ENCODE peak calls at places on chromosomes 4 and X, in six cellular contexts. One of them, this sample, is unnamed.

GRCh38 chrX:100648601-100649417 is 4.8 kb downstream of the SRPX2 start:
- DNase-seq in GM12865: no peak
- DNase-seq in foreskin fibroblast: peak
- DNase-seq in type B pancreatic cell: no peak
- DNase-seq in GM23338: peak
- DNase-seq in right lobe of liver: no peak
- DNase-seq in this sample: no peak

GRCh38 chr4:13159041-13159620 is 325.0 kb downstream of the RAB28 start:
- DNase-seq in GM12865: no peak
- DNase-seq in foreskin fibroblast: no peak
- DNase-seq in type B pancreatic cell: no peak
- DNase-seq in GM23338: no peak
- DNase-seq in right lobe of liver: no peak
- DNase-seq in this sample: no peak

GRCh38 chr4:113888006-113888405 is 91.4 kb downstream of the ARSJ start:
- DNase-seq in GM12865: no peak
- DNase-seq in foreskin fibroblast: no peak
- DNase-seq in type B pancreatic cell: no peak
- DNase-seq in GM23338: no peak
- DNase-seq in right lobe of liver: no peak
- DNase-seq in this sample: no peak

GRCh38 chr4:145623831-145624230 is 4.6 kb downstream of the MMAA start:
- DNase-seq in GM12865: no peak
- DNase-seq in foreskin fibroblast: peak
- DNase-seq in type B pancreatic cell: no peak
- DNase-seq in GM23338: no peak
- DNase-seq in right lobe of liver: no peak
- DNase-seq in this sample: no peak

GRCh38 chr4:19809989-19810388 is 441.7 kb upstream of the SLIT2 start:
- DNase-seq in GM12865: no peak
- DNase-seq in foreskin fibroblast: no peak
- DNase-seq in type B pancreatic cell: no peak
- DNase-seq in GM23338: no peak
- DNase-seq in right lobe of liver: no peak
- DNase-seq in this sample: no peak

GRCh38 chr4:160194716-160195115 is 1091.8 kb downstream of the RAPGEF2 start:
- DNase-seq in GM12865: no peak
- DNase-seq in foreskin fibroblast: no peak
- DNase-seq in type B pancreatic cell: no peak
- DNase-seq in GM23338: peak
- DNase-seq in right lobe of liver: no peak
- DNase-seq in this sample: no peak

GRCh38 chr4:71275570-71275969 is 63.2 kb upstream of the SLC4A4 start:
- DNase-seq in GM12865: no peak
- DNase-seq in foreskin fibroblast: no peak
- DNase-seq in type B pancreatic cell: no peak
- DNase-seq in GM23338: no peak
- DNase-seq in right lobe of liver: no peak
- DNase-seq in this sample: no peak

GRCh38 chr4:151676301-151676700 is 84.5 kb downstream of the GATB start:
- DNase-seq in GM12865: no peak
- DNase-seq in foreskin fibroblast: peak
- DNase-seq in type B pancreatic cell: no peak
- DNase-seq in GM23338: no peak
- DNase-seq in right lobe of liver: no peak
- DNase-seq in this sample: no peak

GRCh38 chr4:76748649-76749048 is 149.3 kb downstream of the SOWAHB start:
- DNase-seq in GM12865: peak
- DNase-seq in foreskin fibroblast: no peak
- DNase-seq in type B pancreatic cell: no peak
- DNase-seq in GM23338: peak
- DNase-seq in right lobe of liver: peak
- DNase-seq in this sample: no peak

GRCh38 chr4:67558493-67558892 is at the start of gene STAP1:
- DNase-seq in GM12865: peak
- DNase-seq in foreskin fibroblast: no peak
- DNase-seq in type B pancreatic cell: no peak
- DNase-seq in GM23338: no peak
- DNase-seq in right lobe of liver: no peak
- DNase-seq in this sample: no peak

GRCh38 chrX:10537308-10537707 is 83.1 kb downstream of the MID1 start:
- DNase-seq in GM12865: no peak
- DNase-seq in foreskin fibroblast: no peak
- DNase-seq in type B pancreatic cell: no peak
- DNase-seq in GM23338: no peak
- DNase-seq in right lobe of liver: no peak
- DNase-seq in this sample: no peak

GRCh38 chr4:95181446-95182306 is 367.1 kb downstream of the UNC5C start:
- DNase-seq in GM12865: peak
- DNase-seq in foreskin fibroblast: no peak
- DNase-seq in type B pancreatic cell: no peak
- DNase-seq in GM23338: peak
- DNase-seq in right lobe of liver: no peak
- DNase-seq in this sample: no peak

GRCh38 chr4:141006236-141006802 is 127.0 kb downstream of the RNF150 start:
- DNase-seq in GM12865: no peak
- DNase-seq in foreskin fibroblast: no peak
- DNase-seq in type B pancreatic cell: no peak
- DNase-seq in GM23338: no peak
- DNase-seq in right lobe of liver: no peak
- DNase-seq in this sample: no peak

GRCh38 chr4:108443585-108443984 is 176.8 kb upstream of the RPL34 start:
- DNase-seq in GM12865: no peak
- DNase-seq in foreskin fibroblast: no peak
- DNase-seq in type B pancreatic cell: no peak
- DNase-seq in GM23338: no peak
- DNase-seq in right lobe of liver: no peak
- DNase-seq in this sample: no peak

GRCh38 chr4:157895205-157895604 is 277.6 kb downstream of the GASK1B start:
- DNase-seq in GM12865: no peak
- DNase-seq in foreskin fibroblast: no peak
- DNase-seq in type B pancreatic cell: no peak
- DNase-seq in GM23338: peak
- DNase-seq in right lobe of liver: no peak
- DNase-seq in this sample: no peak

GRCh38 chrX:77446840-77447239 is 349 bp upstream of the FGF16 start:
- DNase-seq in GM12865: no peak
- DNase-seq in foreskin fibroblast: no peak
- DNase-seq in type B pancreatic cell: no peak
- DNase-seq in GM23338: no peak
- DNase-seq in right lobe of liver: no peak
- DNase-seq in this sample: peak

GRCh38 chrX:103531002-103531401 is 11.7 kb upstream of the RAB40A start:
- DNase-seq in GM12865: no peak
- DNase-seq in foreskin fibroblast: peak
- DNase-seq in type B pancreatic cell: no peak
- DNase-seq in GM23338: no peak
- DNase-seq in right lobe of liver: no peak
- DNase-seq in this sample: no peak

GRCh38 chrX:8139713-8140112 is 31.4 kb downstream of the VCX2 start:
- DNase-seq in GM12865: no peak
- DNase-seq in foreskin fibroblast: no peak
- DNase-seq in type B pancreatic cell: no peak
- DNase-seq in GM23338: no peak
- DNase-seq in right lobe of liver: no peak
- DNase-seq in this sample: no peak

GRCh38 chrX:133534172-133534571 is 118.9 kb upstream of the GPC4 start:
- DNase-seq in GM12865: no peak
- DNase-seq in foreskin fibroblast: no peak
- DNase-seq in type B pancreatic cell: no peak
- DNase-seq in GM23338: no peak
- DNase-seq in right lobe of liver: no peak
- DNase-seq in this sample: no peak

GRCh38 chrX:48458711-48459110 is 11.3 kb downstream of the SLC38A5 start:
- DNase-seq in GM12865: no peak
- DNase-seq in foreskin fibroblast: no peak
- DNase-seq in type B pancreatic cell: no peak
- DNase-seq in GM23338: no peak
- DNase-seq in right lobe of liver: peak
- DNase-seq in this sample: no peak

GRCh38 chrX:41982966-41983365 is 59.6 kb upstream of the CASK start:
- DNase-seq in GM12865: no peak
- DNase-seq in foreskin fibroblast: no peak
- DNase-seq in type B pancreatic cell: no peak
- DNase-seq in GM23338: no peak
- DNase-seq in right lobe of liver: no peak
- DNase-seq in this sample: no peak

GRCh38 chr4:53100801-53101581 is 238.9 kb downstream of the RASL11B start:
- DNase-seq in GM12865: no peak
- DNase-seq in foreskin fibroblast: peak
- DNase-seq in type B pancreatic cell: no peak
- DNase-seq in GM23338: no peak
- DNase-seq in right lobe of liver: no peak
- DNase-seq in this sample: no peak

GRCh38 chr4:124025423-124025822 is 628.8 kb downstream of the SPRY1 start:
- DNase-seq in GM12865: no peak
- DNase-seq in foreskin fibroblast: no peak
- DNase-seq in type B pancreatic cell: no peak
- DNase-seq in GM23338: no peak
- DNase-seq in right lobe of liver: no peak
- DNase-seq in this sample: no peak

GRCh38 chrX:45110494-45110893 is 90.2 kb downstream of the DIPK2B start:
- DNase-seq in GM12865: no peak
- DNase-seq in foreskin fibroblast: no peak
- DNase-seq in type B pancreatic cell: no peak
- DNase-seq in GM23338: no peak
- DNase-seq in right lobe of liver: no peak
- DNase-seq in this sample: no peak

GRCh38 chr4:15232725-15233597 is 194.9 kb upstream of the C1QTNF7 start:
- DNase-seq in GM12865: peak
- DNase-seq in foreskin fibroblast: peak
- DNase-seq in type B pancreatic cell: no peak
- DNase-seq in GM23338: no peak
- DNase-seq in right lobe of liver: no peak
- DNase-seq in this sample: no peak

DNA sequence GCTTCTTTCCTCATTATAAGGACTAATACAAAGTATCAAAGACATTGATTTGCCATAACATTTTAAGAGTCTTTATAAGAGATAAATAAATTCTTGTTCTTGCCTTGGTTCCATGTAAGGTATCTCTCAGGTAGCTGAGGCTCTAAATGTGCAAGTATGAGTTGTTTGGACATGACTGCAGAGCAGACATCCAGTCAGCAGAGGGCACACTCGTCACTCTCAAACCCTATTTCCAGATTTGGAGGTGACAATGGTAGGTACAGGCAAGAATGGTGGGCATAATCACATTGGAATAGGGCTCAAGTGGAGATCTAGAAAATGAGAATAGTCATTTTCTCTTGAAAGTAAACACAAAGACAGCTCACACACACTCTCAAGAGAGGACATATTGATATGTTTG is 133.3 kb upstream of the ZIC3 start:
- DNase-seq in GM12865: peak
- DNase-seq in foreskin fibroblast: no peak
- DNase-seq in type B pancreatic cell: no peak
- DNase-seq in GM23338: peak
- DNase-seq in right lobe of liver: no peak
- DNase-seq in this sample: no peak
- TF ChIP-seq CTCF in GM12865: peak
- TF ChIP-seq CTCF in foreskin fibroblast: no peak
- TF ChIP-seq CTCF in type B pancreatic cell: peak
- TF ChIP-seq CTCF in GM23338: peak
- TF ChIP-seq CTCF in right lobe of liver: peak
- TF ChIP-seq CTCF in this sample: peak

GRCh38 chr4:25842229-25842840 is 20.5 kb downstream of the SEL1L3 start:
- DNase-seq in GM12865: peak
- DNase-seq in foreskin fibroblast: no peak
- DNase-seq in type B pancreatic cell: no peak
- DNase-seq in GM23338: peak
- DNase-seq in right lobe of liver: no peak
- DNase-seq in this sample: peak
- TF ChIP-seq CTCF in GM12865: peak
- TF ChIP-seq CTCF in foreskin fibroblast: no peak
- TF ChIP-seq CTCF in type B pancreatic cell: no peak
- TF ChIP-seq CTCF in GM23338: peak
- TF ChIP-seq CTCF in right lobe of liver: no peak
- TF ChIP-seq CTCF in this sample: peak

GRCh38 chrX:23623797-23624196 is 43.5 kb upstream of the PRDX4 start:
- DNase-seq in GM12865: no peak
- DNase-seq in foreskin fibroblast: no peak
- DNase-seq in type B pancreatic cell: no peak
- DNase-seq in GM23338: no peak
- DNase-seq in right lobe of liver: no peak
- DNase-seq in this sample: no peak

GRCh38 chrX:23621621-23622265 is 45.5 kb upstream of the PRDX4 start:
- DNase-seq in GM12865: no peak
- DNase-seq in foreskin fibroblast: no peak
- DNase-seq in type B pancreatic cell: no peak
- DNase-seq in GM23338: no peak
- DNase-seq in right lobe of liver: no peak
- DNase-seq in this sample: no peak

GRCh38 chrX:23631136-23631535 is 36.2 kb upstream of the PRDX4 start:
- DNase-seq in GM12865: no peak
- DNase-seq in foreskin fibroblast: no peak
- DNase-seq in type B pancreatic cell: no peak
- DNase-seq in GM23338: no peak
- DNase-seq in right lobe of liver: no peak
- DNase-seq in this sample: no peak

DNA sequence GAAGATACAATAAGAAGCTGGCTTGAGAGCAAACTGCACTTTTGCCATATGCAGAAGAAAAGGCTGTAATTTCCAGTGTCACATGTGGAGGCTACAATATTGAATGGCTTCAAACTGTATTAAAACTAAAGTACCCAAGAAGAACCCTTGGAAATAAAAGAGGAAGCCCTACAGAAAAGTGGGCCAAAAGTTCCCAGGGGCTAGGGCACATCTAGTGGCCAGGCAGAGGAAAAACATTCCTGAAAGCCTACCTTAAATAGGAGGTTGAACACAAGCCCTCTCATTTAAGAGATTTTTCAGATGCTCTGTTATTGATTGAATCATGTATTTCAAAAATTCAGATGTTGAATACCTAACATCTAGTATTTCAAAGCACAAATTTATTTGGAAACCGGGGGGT is 40.6 kb upstream of the PRDX4 start:
- DNase-seq in GM12865: no peak
- DNase-seq in foreskin fibroblast: no peak
- DNase-seq in type B pancreatic cell: no peak
- DNase-seq in GM23338: peak
- DNase-seq in right lobe of liver: no peak
- DNase-seq in this sample: no peak
- TF ChIP-seq CTCF in GM12865: no peak
- TF ChIP-seq CTCF in foreskin fibroblast: no peak
- TF ChIP-seq CTCF in type B pancreatic cell: peak
- TF ChIP-seq CTCF in GM23338: peak
- TF ChIP-seq CTCF in right lobe of liver: no peak
- TF ChIP-seq CTCF in this sample: no peak

DNA sequence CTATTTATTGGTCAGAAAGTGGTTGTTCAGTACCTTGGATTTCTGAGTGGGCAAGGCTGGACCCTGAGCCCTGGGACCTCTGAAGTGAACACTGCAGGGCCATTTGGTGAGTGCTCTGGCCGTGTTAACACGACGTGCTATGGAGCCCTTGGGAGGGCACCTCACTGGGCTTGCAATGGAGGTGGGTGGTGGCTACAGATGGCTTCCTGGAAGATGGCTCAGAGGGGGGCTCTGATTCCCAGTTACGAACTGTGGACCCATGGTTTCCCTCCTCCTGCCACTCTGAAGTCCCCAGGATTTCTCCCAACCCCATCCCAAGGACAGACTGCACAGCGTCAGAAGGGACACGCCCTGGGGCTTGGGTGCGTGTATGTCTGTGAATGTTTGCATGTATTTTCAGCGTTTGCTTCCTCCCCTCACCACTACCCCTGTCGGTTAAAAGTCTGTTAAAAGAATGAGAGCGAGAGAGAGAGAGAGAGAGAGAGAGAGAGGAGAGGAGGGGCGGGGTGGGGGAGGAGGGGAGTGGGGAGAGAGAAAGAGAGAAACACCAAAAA is 3.7 kb upstream of the RHOH start:
- DNase-seq in GM12865: peak
- DNase-seq in foreskin fibroblast: no peak
- DNase-seq in type B pancreatic cell: no peak
- DNase-seq in GM23338: no peak
- DNase-seq in right lobe of liver: no peak
- DNase-seq in this sample: no peak
- TF ChIP-seq CTCF in GM12865: no peak
- TF ChIP-seq CTCF in foreskin fibroblast: no peak
- TF ChIP-seq CTCF in type B pancreatic cell: no peak
- TF ChIP-seq CTCF in GM23338: no peak
- TF ChIP-seq CTCF in right lobe of liver: no peak
- TF ChIP-seq CTCF in this sample: no peak